ENCODE peak calls at places on chromosomes 5 and 9, in nine cellular contexts. C, S, F, M, A, D, Q, W and X are unnamed samples.

GRCh38 chr5:115600771-115601170 is 1.5 kb downstream of the TICAM2 start:
- DNase-seq in C (no peak), S (no peak), F (no peak), M (peak; percentile 63), A (no peak), D (no peak), Q (no peak), W (no peak), X (peak; percentile 37)

GRCh38 chr9:85213650-85214607 is 527.8 kb downstream of the AGTPBP1 start:
- DNase-seq in C (no peak), S (no peak), F (no peak), M (no peak), A (no peak), D (no peak), Q (no peak), W (no peak), X (no peak)

GRCh38 chr9:123113185-123113584 is 79.7 kb downstream of the GPR21 start:
- DNase-seq in C (no peak), S (no peak), F (no peak), M (no peak), A (no peak), D (no peak), Q (no peak), W (no peak), X (no peak)

GRCh38 chr9:70881321-70881720 is 240.1 kb downstream of the TRPM3 start:
- DNase-seq in C (no peak), S (no peak), F (no peak), M (no peak), A (no peak), D (no peak), Q (no peak), W (no peak), X (no peak)

GRCh38 chr9:27162045-27162444 is 53.0 kb downstream of the TEK start:
- DNase-seq in C (no peak), S (peak; percentile 8), F (no peak), M (peak; percentile 79), A (no peak), D (no peak), Q (no peak), W (no peak), X (peak; percentile 55)

GRCh38 chr9:127873886-127874285 is 3.6 kb downstream of the AK1 start:
- DNase-seq in C (peak; percentile 85), S (no peak), F (peak; percentile 72), M (no peak), A (peak; percentile 89), D (no peak), Q (no peak), W (peak; percentile 63), X (no peak)

GRCh38 chr5:132777209-132778069 is at the start of gene SEPTIN8:
- DNase-seq in C (peak; percentile 66), S (peak; percentile 71), F (no peak), M (no peak), A (no peak), D (peak; percentile 43), Q (no peak), W (peak; percentile 39), X (no peak)

GRCh38 chr5:146731909-146732659 is 146.5 kb downstream of the PPP2R2B start:
- DNase-seq in C (no peak), S (peak; percentile 39), F (no peak), M (peak; percentile 87), A (no peak), D (no peak), Q (peak; percentile 79), W (no peak), X (peak; percentile 93)

GRCh38 chr5:42502613-42503470 is 79.6 kb downstream of the GHR start:
- DNase-seq in C (no peak), S (no peak), F (no peak), M (no peak), A (no peak), D (no peak), Q (no peak), W (no peak), X (peak; percentile 14)

GRCh38 chr5:42718591-42718990 is 38.0 kb upstream of the CCDC152 start:
- DNase-seq in C (no peak), S (no peak), F (no peak), M (no peak), A (no peak), D (no peak), Q (no peak), W (no peak), X (peak; percentile 35)

GRCh38 chr9:27088981-27089380 is 20.0 kb upstream of the TEK start:
- DNase-seq in C (no peak), S (no peak), F (no peak), M (peak; percentile 89), A (no peak), D (no peak), Q (no peak), W (no peak), X (peak; percentile 79)

GRCh38 chr9:33230756-33231691 is 8.9 kb upstream of the SPINK4 start:
- DNase-seq in C (no peak), S (no peak), F (no peak), M (no peak), A (no peak), D (no peak), Q (no peak), W (no peak), X (peak; percentile 27)

GRCh38 chr9:3526903-3527652 is 1.3 kb upstream of the RFX3 start:
- DNase-seq in C (no peak), S (peak; percentile 35), F (no peak), M (peak; percentile 13), A (no peak), D (peak; percentile 46), Q (peak; percentile 33), W (peak; percentile 20), X (no peak)

GRCh38 chr5:108917596-108917995 is 169.9 kb downstream of the FER start:
- DNase-seq in C (no peak), S (peak; percentile 10), F (no peak), M (peak; percentile 40), A (no peak), D (no peak), Q (no peak), W (no peak), X (no peak)

GRCh38 chr5:108925073-108925472 is 177.4 kb downstream of the FER start:
- DNase-seq in C (no peak), S (no peak), F (no peak), M (no peak), A (no peak), D (no peak), Q (no peak), W (no peak), X (no peak)

GRCh38 chr5:108924457-108924961 is 176.8 kb downstream of the FER start:
- DNase-seq in C (no peak), S (peak; percentile 7), F (no peak), M (no peak), A (no peak), D (peak; percentile 40), Q (peak; percentile 52), W (no peak), X (no peak)

DNA sequence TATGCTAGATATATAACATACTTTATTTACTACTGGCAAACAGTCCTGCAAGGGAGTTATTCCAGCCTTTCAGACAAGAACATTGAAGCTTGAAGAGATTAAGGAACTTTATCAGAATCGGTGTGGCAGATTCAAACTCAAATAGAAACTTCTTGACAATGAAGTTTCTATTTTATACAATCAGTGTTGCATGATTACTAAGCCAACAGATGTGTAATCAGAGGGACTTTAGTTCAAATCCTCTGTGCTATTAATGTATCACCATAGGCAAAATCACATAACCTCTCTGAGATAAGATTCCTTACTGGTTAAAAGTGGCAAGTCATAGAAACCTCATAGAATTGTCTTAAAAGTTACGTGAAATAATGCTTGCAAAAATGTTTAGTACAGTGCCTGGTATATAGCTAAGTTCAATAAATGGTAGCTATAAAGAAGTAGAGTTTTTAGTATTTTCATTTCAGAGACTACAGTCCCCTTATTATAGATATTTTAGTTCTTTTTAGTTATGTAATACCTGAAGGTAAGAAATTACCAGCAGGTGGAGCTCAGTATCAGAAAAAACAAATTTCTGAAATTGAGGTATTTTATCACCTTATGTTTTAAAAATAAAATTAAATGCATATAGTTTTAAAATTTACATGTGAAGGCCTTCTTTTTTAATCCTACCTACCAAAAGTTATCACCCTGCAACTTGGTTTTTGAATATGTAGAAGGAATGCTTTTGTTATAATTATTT is 172.1 kb downstream of the FER start:
- DNase-seq in C (no peak), S (no peak), F (no peak), M (no peak), A (no peak), D (peak; percentile 20), Q (no peak), W (no peak), X (peak; percentile 23)
- TF ChIP-seq CTCF in C (peak; percentile 34), S (peak; percentile 46), F (no peak), M (peak; percentile 14), A (no peak), D (peak; percentile 57), Q (peak; percentile 12), W (peak; percentile 8), X (peak; percentile 29)

DNA sequence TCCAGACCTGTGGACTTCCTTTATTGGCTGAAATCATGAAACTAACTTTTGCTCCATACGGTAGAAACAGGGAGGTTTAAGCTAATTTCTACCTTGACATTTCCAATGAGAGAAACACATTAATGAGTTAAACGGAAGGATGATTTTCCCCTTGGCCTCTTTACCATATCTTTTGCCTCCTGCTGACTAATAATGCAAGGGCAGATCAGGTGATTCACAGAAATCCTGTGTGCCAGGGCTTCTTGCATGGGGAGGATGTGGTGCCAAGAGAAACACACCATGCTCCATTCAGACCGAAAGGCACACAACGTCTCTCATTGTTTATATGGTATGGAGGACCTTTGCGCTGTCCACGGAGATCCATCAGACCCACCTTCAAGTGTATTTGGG is 17.4 kb upstream of the PRLR start:
- DNase-seq in C (no peak), S (no peak), F (no peak), M (no peak), A (no peak), D (no peak), Q (no peak), W (no peak), X (peak; percentile 41)
- H3K4me3 ChIP-seq in C (no peak overlapping the region), S (no peak overlapping the region), F (no peak overlapping the region), M (no peak overlapping the region), A (peak overlapping the region; percentile 5), D (no peak overlapping the region), Q (no peak overlapping the region), W (no peak overlapping the region), X (no peak overlapping the region)

DNA sequence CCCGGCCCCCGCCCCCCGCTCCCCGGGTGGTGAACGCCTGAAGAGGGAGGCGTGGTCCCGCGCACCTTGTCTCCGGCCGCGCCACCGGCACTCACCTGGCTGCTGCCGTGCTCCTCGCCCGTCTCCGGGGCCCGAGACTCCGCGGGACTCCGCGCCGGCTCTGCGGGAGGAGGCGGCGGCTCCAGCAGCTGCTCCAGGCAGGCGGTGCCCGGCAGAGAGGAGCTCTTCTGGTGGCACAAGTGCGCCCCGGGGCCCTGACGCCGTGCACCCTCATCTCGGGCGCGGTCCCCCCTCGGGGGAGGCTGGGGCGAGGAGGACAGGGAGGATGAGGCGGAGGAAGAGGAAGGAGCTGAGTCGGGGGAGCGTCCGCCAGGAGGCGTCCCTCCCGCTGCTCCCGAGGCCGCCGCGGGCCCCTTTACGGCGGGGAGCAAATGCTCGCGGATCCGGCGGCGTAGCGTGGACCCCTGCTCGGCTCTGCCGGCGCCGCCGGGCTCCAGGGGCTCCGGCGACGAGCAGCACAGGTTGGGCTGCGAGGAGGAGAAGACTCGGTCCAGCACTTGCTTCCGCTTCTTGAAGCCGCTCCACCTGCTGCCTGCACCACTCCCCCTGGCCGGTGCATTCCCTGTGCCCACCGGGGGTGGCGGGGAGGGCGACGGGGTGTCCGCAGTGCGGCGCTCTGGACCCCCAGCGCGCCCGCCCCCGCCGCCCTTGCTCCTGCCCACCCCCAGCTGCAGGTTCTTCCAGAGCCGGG is 958 bp downstream of the MCTP1 start:
- DNase-seq in C (no peak), S (peak; percentile 68), F (peak; percentile 49), M (no peak), A (no peak), D (peak; percentile 52), Q (no peak), W (no peak), X (peak; percentile 10)
- TF ChIP-seq CTCF in C (peak; percentile 44), S (peak; percentile 57), F (no peak), M (no peak), A (no peak), D (peak; percentile 68), Q (peak; percentile 33), W (peak; percentile 40), X (peak; percentile 50)

GRCh38 chr5:10578869-10579268 is 15.0 kb downstream of the ANKRD33B start:
- DNase-seq in C (no peak), S (no peak), F (no peak), M (no peak), A (peak; percentile 47), D (no peak), Q (no peak), W (no peak), X (no peak)
- H3K4me3 ChIP-seq in C (no peak overlapping the region), S (no peak overlapping the region), F (no peak overlapping the region), M (no peak overlapping the region), A (no peak overlapping the region), D (no peak overlapping the region), Q (no peak overlapping the region), W (no peak overlapping the region), X (no peak overlapping the region)